ENCODE peak calls at places on chromosomes 2 and 18, in four cellular contexts. D is endodermal cell, A is HL-60, S is BE2C. G is an unnamed sample. For H3K27me3, the result is how much of the 10 kb centered on the place peaks cover.

GRCh38 chr2:101311390-101312019 is 3.0 kb upstream of the RNF149 start:
- DNase-seq in S (no peak), D (no peak), A (no peak), G (no peak)

GRCh38 chr18:10923671-10924070 is 225.7 kb downstream of the PIEZO2 start:
- DNase-seq in D (no peak), A (no peak), S (no peak), G (no peak)

GRCh38 chr18:58762781-58763171 is 91.5 kb downstream of the MALT1 start:
- DNase-seq in A (no peak), S (no peak), D (peak), G (no peak)

GRCh38 chr2:43084699-43085091 is 141.7 kb downstream of the ZFP36L2 start:
- DNase-seq in S (peak), A (no peak), D (no peak), G (no peak)

GRCh38 chr2:236712961-236713673 is 143.5 kb downstream of the ACKR3 start:
- DNase-seq in S (no peak), A (no peak), D (no peak), G (no peak)

GRCh38 chr2:238926761-238927611 is 79.1 kb downstream of the TWIST2 start:
- DNase-seq in D (peak), A (no peak), S (no peak), G (no peak)

GRCh38 chr2:216485745-216486144 is 12.9 kb upstream of the RPL37A start:
- DNase-seq in A (no peak), S (no peak), D (no peak), G (no peak)

GRCh38 chr2:85134255-85135065 is 1.3 kb downstream of the TCF7L1 start:
- DNase-seq in D (peak), S (no peak), A (no peak), G (no peak)

GRCh38 chr2:42117182-42117579 is 52.0 kb upstream of the EML4 start:
- DNase-seq in A (no peak), S (no peak), D (no peak), G (no peak)

GRCh38 chr2:201953386-201953785 is 80.3 kb upstream of the FZD7 start:
- DNase-seq in D (no peak), A (no peak), S (no peak), G (no peak)

GRCh38 chr18:48986851-48987761 is 36.3 kb upstream of the SMAD7 start:
- DNase-seq in S (no peak), D (peak), A (no peak), G (no peak)

GRCh38 chr2:137467246-137467862 is 496.9 kb upstream of the HNMT start:
- DNase-seq in D (peak), A (peak), S (peak), G (peak)

GRCh38 chr2:68193144-68193543 is 35.5 kb downstream of the PNO1 start:
- DNase-seq in A (no peak), D (no peak), S (no peak), G (no peak)

GRCh38 chr2:17574406-17575073 is 34.0 kb downstream of the VSNL1 start:
- DNase-seq in S (no peak), A (no peak), D (no peak), G (no peak)

GRCh38 chr2:234977228-234977679 is 25.4 kb downstream of the SH3BP4 start:
- DNase-seq in D (no peak), S (no peak), A (no peak), G (peak)

DNA sequence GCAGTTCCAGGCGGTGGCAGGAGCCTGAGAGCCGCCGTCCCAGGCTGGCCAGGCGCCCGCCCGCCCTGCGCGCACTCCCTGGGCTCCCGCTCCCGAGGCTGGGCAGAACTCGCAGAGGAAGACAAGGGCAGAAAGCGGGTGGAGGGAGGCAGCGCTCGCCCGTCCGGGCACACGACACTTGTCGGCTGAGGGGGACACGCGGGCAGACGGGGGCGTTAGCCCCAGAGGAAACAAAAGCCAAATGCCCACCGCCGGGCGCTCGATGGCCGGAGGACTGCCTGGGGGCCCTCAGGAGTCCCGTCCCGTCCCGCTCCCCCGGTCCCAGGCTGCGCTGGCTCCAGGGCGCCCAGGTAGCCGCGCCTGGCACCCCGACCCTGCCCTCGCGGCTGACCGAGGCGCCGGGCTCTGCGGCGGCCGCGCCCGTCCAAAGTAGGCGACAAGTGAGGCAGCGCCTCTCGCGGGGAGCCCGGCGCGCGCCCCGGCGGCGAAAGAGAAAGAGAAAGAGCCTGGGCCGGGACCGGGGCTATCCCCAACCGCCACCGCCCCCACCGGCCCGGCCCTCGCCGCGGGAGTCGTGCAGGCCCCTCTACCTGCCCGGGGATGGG is 491 bp downstream of the L3MBTL4 start:
- DNase-seq in S (no peak), D (peak), A (no peak), G (no peak)
- H3K27me3 ChIP-seq in S (under half), D (under half), A (under half), G (under half)

GRCh38 chr2:121902171-121902591 is 146.7 kb downstream of the TSN start:
- DNase-seq in D (peak), A (no peak), S (no peak), G (peak)

GRCh38 chr2:121898483-121898882 is 143.0 kb downstream of the TSN start:
- DNase-seq in A (no peak), D (no peak), S (no peak), G (no peak)

GRCh38 chr2:121895723-121896571 is 140.5 kb downstream of the TSN start:
- DNase-seq in A (no peak), D (no peak), S (no peak), G (no peak)

GRCh38 chr2:121900391-121900790 is 144.9 kb downstream of the TSN start:
- DNase-seq in A (no peak), D (no peak), S (no peak), G (no peak)

DNA sequence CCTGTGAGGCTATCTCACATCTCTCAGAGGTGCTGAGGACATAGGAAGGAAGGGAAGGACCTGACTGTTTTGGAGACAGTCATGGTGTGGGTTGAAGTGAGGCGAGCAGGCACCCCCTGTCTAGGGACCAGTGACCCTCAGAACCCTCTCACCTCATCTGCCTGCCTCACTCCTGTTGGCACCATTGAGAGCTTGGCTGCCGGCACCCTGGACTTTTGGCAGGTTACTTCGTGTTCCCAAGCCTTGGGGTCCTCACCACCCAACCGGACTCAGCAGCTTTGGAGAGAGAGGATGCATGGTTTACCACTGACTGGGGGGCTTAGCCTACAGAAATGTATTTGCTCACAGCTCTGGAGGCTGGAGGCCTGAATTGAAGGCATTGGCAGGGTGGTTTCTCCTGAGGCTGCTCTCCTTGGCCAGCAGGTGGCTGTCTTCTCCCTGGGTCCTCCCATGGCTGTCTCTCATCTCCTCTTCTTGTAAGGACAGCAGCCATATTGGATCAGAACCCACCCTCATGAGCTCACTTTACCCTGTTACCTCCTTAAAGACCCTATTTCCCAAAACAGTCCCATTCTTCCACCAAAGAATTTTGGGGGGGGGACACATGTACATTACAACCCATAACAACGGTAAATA is 142.0 kb downstream of the TSN start:
- DNase-seq in A (peak), D (peak), S (peak), G (peak)
- TF ChIP-seq CTCF in A (peak), D (peak), S (peak), G (peak)

DNA sequence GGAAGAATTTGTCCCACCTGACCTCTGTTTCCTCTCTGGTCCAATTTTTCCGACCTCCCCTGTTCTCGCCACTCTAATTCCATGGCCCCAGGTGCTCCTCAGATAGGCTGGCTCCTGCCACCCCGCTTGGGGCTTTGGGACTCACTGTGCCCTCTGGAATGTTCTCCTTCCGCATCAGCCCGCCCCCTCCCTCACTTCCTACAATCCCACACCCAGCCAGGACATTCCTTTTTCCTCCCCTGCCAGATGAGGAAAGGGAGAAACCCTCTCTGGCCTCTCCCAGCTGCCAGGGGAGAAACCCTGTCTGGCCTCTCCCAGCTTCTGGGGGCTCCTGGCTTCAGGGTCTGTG is 3.1 kb upstream of the OR6B2 start:
- DNase-seq in A (no peak), S (no peak), D (peak), G (no peak)
- H3K27me3 ChIP-seq in A (under half), S (half or more), D (half or more), G (half or more)

GRCh38 chr2:79980816-79981215 is 323.7 kb downstream of the LRRTM1 start:
- DNase-seq in D (no peak), S (no peak), A (no peak), G (no peak)

GRCh38 chr2:79980116-79980515 is 324.4 kb downstream of the LRRTM1 start:
- DNase-seq in A (no peak), S (no peak), D (no peak), G (no peak)

GRCh38 chr2:79984476-79984875 is 320.1 kb downstream of the LRRTM1 start:
- DNase-seq in S (no peak), A (no peak), D (no peak), G (no peak)

GRCh38 chr2:79981316-79981715 is 323.2 kb downstream of the LRRTM1 start:
- DNase-seq in A (no peak), D (no peak), S (no peak), G (no peak)

GRCh38 chr2:79982445-79982844 is 322.1 kb downstream of the LRRTM1 start:
- DNase-seq in A (no peak), S (peak), D (peak), G (peak)
- TF ChIP-seq CTCF in A (peak), S (peak), D (peak), G (peak)

GRCh38 chr2:110802213-110802932 is 70.0 kb downstream of the ACOXL start:
- DNase-seq in A (no peak), S (no peak), D (peak), G (no peak)
- H3K27me3 ChIP-seq in A (under half), S (under half), D (under half), G (half or more)

GRCh38 chr2:199979398-199979797 is 24.0 kb downstream of the MAIP1 start:
- DNase-seq in A (no peak), S (no peak), D (no peak), G (no peak)
- TF ChIP-seq CTCF in A (no peak), S (no peak), D (no peak), G (no peak)

GRCh38 chr2:170712653-170713279 is 2.4 kb upstream of the SP5 start:
- DNase-seq in S (no peak), A (no peak), D (peak), G (no peak)
- H3K27me3 ChIP-seq in S (half or more), A (half or more), D (under half), G (under half)

GRCh38 chr18:27298215-27298804 is 113.2 kb upstream of the CHST9 start:
- DNase-seq in S (no peak), D (no peak), A (no peak), G (no peak)
- TF ChIP-seq CTCF in S (no peak), D (peak), A (no peak), G (peak)

DNA sequence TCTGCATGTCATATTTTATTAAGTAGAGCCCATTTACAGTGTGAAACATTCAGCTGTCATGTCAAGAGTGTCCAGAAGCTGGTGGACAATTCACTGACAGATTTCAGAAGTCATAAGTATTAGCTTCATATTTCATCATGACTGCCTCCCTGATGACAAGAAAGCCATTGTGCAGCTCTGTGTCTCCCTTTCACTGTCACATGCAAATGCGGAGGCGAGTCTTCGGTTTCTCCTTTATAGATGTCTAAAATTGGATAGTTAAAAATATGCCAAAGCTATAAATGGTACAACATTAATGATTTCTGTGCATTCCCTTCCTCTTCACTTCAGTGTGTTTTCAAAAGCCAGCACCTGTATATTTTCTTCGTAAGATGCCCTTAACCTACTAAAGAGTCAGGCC is 99.7 kb upstream of the DDX18 start:
- DNase-seq in A (no peak), D (no peak), S (no peak), G (no peak)
- H3K27me3 ChIP-seq in A (under half), D (under half), S (under half), G (half or more)

GRCh38 chr2:246489-247145 is 17.2 kb downstream of the SH3YL1 start:
- DNase-seq in S (peak), A (no peak), D (peak), G (peak)
- TF ChIP-seq CTCF in S (peak), A (peak), D (peak), G (peak)